ENCODE peak calls at places on chromosome 7, in four cellular contexts. K is activated naive CD4-positive, alpha-beta T cell treated with anti-CD3 and anti-CD28 coated beads, Interleukin-2, amount 50 U/mL, for 72 hours; Y is ELR; R is GM10248. L is an unnamed sample.
A peak's percentile ranks its signal among the peaks of the same experiment; 100 is the strongest.

GRCh38 chr7:21543528-21544302 is 876 bp downstream of the DNAH11 start:
- DNase-seq in K (no peak), Y (peak; percentile 17), R (peak; percentile 18), L (no peak)

GRCh38 chr7:116030626-116031276 is at the start of gene TFEC:
- DNase-seq in K (no peak), Y (peak; percentile 20), R (no peak), L (no peak)

GRCh38 chr7:5394264-5395105 is 29.1 kb downstream of the TNRC18 start:
- DNase-seq in K (no peak), Y (no peak), R (no peak), L (no peak)

GRCh38 chr7:68317476-68317875 is 1280.8 kb upstream of the AUTS2 start:
- DNase-seq in K (no peak), Y (no peak), R (no peak), L (no peak)

GRCh38 chr7:27051451-27051850 is 44.3 kb downstream of the HOXA1 start:
- DNase-seq in K (no peak), Y (no peak), R (no peak), L (no peak)

GRCh38 chr7:104791065-104791464 is 222.9 kb upstream of the KMT2E start:
- DNase-seq in K (no peak), Y (no peak), R (no peak), L (peak; percentile 20)

GRCh38 chr7:10889266-10889898 is 84.3 kb upstream of the PHF14 start:
- DNase-seq in K (peak; percentile 17), Y (peak; percentile 60), R (peak; percentile 71), L (peak; percentile 34)

GRCh38 chr7:25029075-25029474 is 49.1 kb upstream of the OSBPL3 start:
- DNase-seq in K (no peak), Y (no peak), R (no peak), L (no peak)

GRCh38 chr7:140670343-140670935 is 2.3 kb upstream of the ADCK2 start:
- DNase-seq in K (no peak), Y (no peak), R (no peak), L (no peak)

GRCh38 chr7:150514748-150515222 is at the start of gene GIMAP7:
- DNase-seq in K (peak; percentile 52), Y (no peak), R (peak; percentile 23), L (no peak)

GRCh38 chr7:116356979-116357378 is 142.6 kb upstream of the CAV2 start:
- DNase-seq in K (no peak), Y (no peak), R (no peak), L (no peak)

GRCh38 chr7:76129366-76129765 is 72.3 kb upstream of the SRRM3 start:
- DNase-seq in K (no peak), Y (no peak), R (no peak), L (no peak)

GRCh38 chr7:16670747-16671344 is 24.9 kb downstream of the BZW2 start:
- DNase-seq in K (no peak), Y (no peak), R (no peak), L (no peak)

GRCh38 chr7:5212633-5213285 is 22.7 kb downstream of the WIPI2 start:
- DNase-seq in K (no peak), Y (no peak), R (no peak), L (no peak)

GRCh38 chr7:91242097-91242846 is 22.0 kb upstream of the FZD1 start:
- DNase-seq in K (no peak), Y (peak; percentile 70), R (no peak), L (no peak)

GRCh38 chr7:101602484-101603241 is 26.4 kb downstream of the MYL10 start:
- DNase-seq in K (peak; percentile 85), Y (peak; percentile 76), R (peak; percentile 83), L (peak; percentile 15)

GRCh38 chr7:47491637-47492036 is 90.3 kb downstream of the TNS3 start:
- DNase-seq in K (no peak), Y (no peak), R (no peak), L (no peak)

GRCh38 chr7:111650456-111650999 is 88.2 kb upstream of the IMMP2L start:
- DNase-seq in K (no peak), Y (peak; percentile 67), R (no peak), L (peak; percentile 3)

GRCh38 chr7:17408245-17408903 is 109.9 kb downstream of the AHR start:
- DNase-seq in K (no peak), Y (peak; percentile 98), R (no peak), L (no peak)

GRCh38 chr7:147432068-147432467 is 1158.5 kb upstream of the C7orf33 start:
- DNase-seq in K (no peak), Y (peak; percentile 60), R (no peak), L (no peak)

L was measured in NCI-H2029 treated with DMSO at 0.1 percent for 48 hours.